ENCODE peak calls at places on chromosomes 1 and 21, in four cellular contexts. A is psoas muscle, M is NCI-H1105 treated with DMSO at 0.1 percent for 48 hours, B is NCI-H524. Y is an unnamed sample.

GRCh38 chr1:211648980-211649934 is 26.2 kb downstream of the NEK2 start:
- DNase-seq in M (no peak), A (no peak), B (no peak), Y (peak)

GRCh38 chr1:207798847-207799246 is 47.0 kb downstream of the CD46 start:
- DNase-seq in A (no peak), M (no peak), B (no peak), Y (peak)

GRCh38 chr1:162016616-162017015 is 7.1 kb downstream of the OLFML2B start:
- DNase-seq in M (no peak), B (no peak), A (no peak), Y (no peak)

GRCh38 chr1:239987103-239987745 is 104.5 kb upstream of the FMN2 start:
- DNase-seq in B (no peak), A (no peak), M (peak), Y (peak)

GRCh38 chr1:174040387-174040786 is 18.2 kb upstream of the RC3H1 start:
- DNase-seq in A (no peak), M (peak), B (peak), Y (no peak)

GRCh38 chr21:30434033-30434631 is 4.1 kb downstream of the KRTAP13-4 start:
- DNase-seq in B (peak), A (no peak), M (peak), Y (peak)

GRCh38 chr1:72636636-72637035 is 354.3 kb upstream of the NEGR1 start:
- DNase-seq in A (no peak), M (no peak), B (no peak), Y (no peak)

GRCh38 chr1:10899490-10900264 is 103.2 kb upstream of the CASZ1 start:
- DNase-seq in B (no peak), M (no peak), A (peak), Y (no peak)

GRCh38 chr1:9615316-9616063 is 26.8 kb downstream of the TMEM201 start:
- DNase-seq in M (peak), A (no peak), B (peak), Y (peak)

GRCh38 chr21:15264084-15264483 is 199.3 kb upstream of the NRIP1 start:
- DNase-seq in A (no peak), M (peak), B (no peak), Y (no peak)

GRCh38 chr1:241840164-241840563 is 7.8 kb upstream of the EXO1 start:
- DNase-seq in M (no peak), A (no peak), B (no peak), Y (no peak)